ENCODE peak calls at places on chromosomes 1 and 21, in eight cellular contexts. H is psoas muscle; R is Right ventricle myocardium inferior; A is activated CD8-positive, alpha-beta T cell treated with anti-CD3 and anti-CD28 coated beads for 36 hours; Q is activated naive CD8-positive, alpha-beta T cell treated with anti-CD3 and anti-CD28 coated beads, Interleukin-2, amount 10 ng/mL, durations not matched to agents 7 days and 5 days; O is right cardiac atrium; E is naive thymus-derived CD8-positive, alpha-beta T cell; D is effector memory CD8-positive, alpha-beta T cell. W is an unnamed sample.
A peak's percentile ranks its signal among the peaks of the same experiment; 100 is the strongest.

GRCh38 chr1:53517109-53517508 is 57.9 kb downstream of the DMRTB1 start:
- ATAC-seq in H (no peak), R (no peak), A (no peak), Q (no peak), O (no peak), E (no peak), D (no peak), W (no peak)

GRCh38 chr1:176058686-176059085 is 148.4 kb downstream of the COP1 start:
- ATAC-seq in H (no peak), R (no peak), A (no peak), Q (no peak), O (no peak), E (no peak), D (no peak), W (no peak)

GRCh38 chr1:233252436-233252835 is 43.1 kb downstream of the PCNX2 start:
- ATAC-seq in H (no peak), R (no peak), A (no peak), Q (no peak), O (peak; percentile 47), E (no peak), D (no peak), W (no peak)

GRCh38 chr1:12760256-12760795 is 13.2 kb upstream of the PRAMEF12 start:
- ATAC-seq in H (no peak), R (no peak), A (no peak), Q (no peak), O (no peak), E (no peak), D (no peak), W (no peak)

GRCh38 chr1:210381934-210382333 is 53.2 kb downstream of the HHAT start:
- ATAC-seq in H (no peak), R (no peak), A (no peak), Q (no peak), O (peak; percentile 67), E (no peak), D (no peak), W (no peak)

GRCh38 chr1:29128739-29129138 is 5.0 kb upstream of the TMEM200B start:
- ATAC-seq in H (no peak), R (no peak), A (no peak), Q (no peak), O (no peak), E (no peak), D (no peak), W (no peak)

GRCh38 chr21:34197561-34197960 is 124.2 kb downstream of the MRPS6 start:
- ATAC-seq in H (no peak), R (no peak), A (no peak), Q (no peak), O (no peak), E (no peak), D (no peak), W (no peak)

GRCh38 chr1:157776971-157777386 is at the start of gene FCRL2:
- ATAC-seq in H (no peak), R (no peak), A (no peak), Q (no peak), O (no peak), E (no peak), D (no peak), W (peak; percentile 62)

GRCh38 chr1:77832889-77833288 is 53.4 kb downstream of the MIGA1 start:
- ATAC-seq in H (peak; percentile 94), R (peak; percentile 91), A (no peak), Q (no peak), O (peak; percentile 93), E (no peak), D (no peak), W (no peak)

GRCh38 chr1:94560333-94560732 is 18.8 kb upstream of the F3 start:
- ATAC-seq in H (no peak), R (no peak), A (no peak), Q (no peak), O (no peak), E (no peak), D (no peak), W (no peak)

GRCh38 chr1:199733125-199733524 is 294.4 kb upstream of the NR5A2 start:
- ATAC-seq in H (no peak), R (no peak), A (no peak), Q (no peak), O (no peak), E (no peak), D (no peak), W (no peak)